ENCODE peak calls at places on chromosomes 5 and 9, in five cellular contexts. N is endodermal cell, Q is foreskin fibroblast, R is AG10803, J is neuronal stem cell. L is an unnamed sample.

GRCh38 chr5:23367863-23368262 is 139.5 kb upstream of the PRDM9 start:
- DNase-seq in Q (no peak), N (no peak), J (no peak), R (no peak), L (no peak)

GRCh38 chr5:72883850-72884249 is 67.4 kb downstream of the TNPO1 start:
- DNase-seq in Q (no peak), N (no peak), R (no peak), J (no peak), L (no peak)

GRCh38 chr5:103177543-103177942 is 57.4 kb downstream of the PPIP5K2 start:
- DNase-seq in N (no peak), J (no peak), Q (no peak), R (no peak), L (no peak)

GRCh38 chr9:126440938-126441337 is 114.3 kb downstream of the MVB12B start:
- DNase-seq in N (no peak), Q (peak), J (peak), R (peak), L (peak)

GRCh38 chr9:122389799-122390481 is 19.1 kb downstream of the PTGS1 start:
- DNase-seq in Q (no peak), N (peak), J (no peak), R (no peak), L (no peak)

GRCh38 chr9:106420511-106420944 is 442.4 kb upstream of the ZNF462 start:
- DNase-seq in N (no peak), J (no peak), R (peak), Q (peak), L (no peak)

GRCh38 chr5:31993182-31993961 is 180.7 kb downstream of the GOLPH3 start:
- DNase-seq in N (no peak), Q (peak), J (no peak), R (peak), L (peak)

GRCh38 chr9:124008855-124009834 is 2.4 kb upstream of the LHX2 start:
- DNase-seq in Q (no peak), R (no peak), N (peak), J (peak), L (no peak)

GRCh38 chr5:52077941-52078825 is 694.9 kb downstream of the ISL1 start:
- DNase-seq in N (peak), R (no peak), Q (no peak), J (peak), L (no peak)

GRCh38 chr5:119255571-119256356 is 100.1 kb upstream of the TNFAIP8 start:
- DNase-seq in J (no peak), N (peak), Q (no peak), R (no peak), L (no peak)

GRCh38 chr9:93231121-93231694 is 47.3 kb downstream of the WNK2 start:
- DNase-seq in R (no peak), N (no peak), Q (no peak), J (no peak), L (no peak)

GRCh38 chr5:87649455-87649854 is 236.7 kb upstream of the CCNH start:
- DNase-seq in J (no peak), Q (no peak), N (no peak), R (no peak), L (no peak)

GRCh38 chr5:164013077-164013670 is 507.8 kb downstream of the MAT2B start:
- DNase-seq in J (peak), Q (peak), R (peak), N (peak), L (peak)

GRCh38 chr9:28735943-28736342 is 1162.7 kb upstream of the C9orf72 start:
- DNase-seq in J (no peak), Q (no peak), N (no peak), R (no peak), L (no peak)

GRCh38 chr9:76403352-76403751 is 9.1 kb upstream of the RFK start:
- DNase-seq in N (no peak), Q (peak), R (peak), J (no peak), L (peak)

GRCh38 chr9:104108315-104108714 is 14.2 kb downstream of the SMC2 start:
- DNase-seq in N (no peak), R (no peak), J (no peak), Q (no peak), L (no peak)

GRCh38 chr9:132609829-132610228 is 27.4 kb downstream of the BARHL1 start:
- DNase-seq in R (peak), N (no peak), Q (peak), J (no peak), L (peak)

GRCh38 chr9:134855900-134856377 is 24.7 kb upstream of the FCN2 start:
- DNase-seq in J (no peak), R (no peak), Q (no peak), N (no peak), L (no peak)

GRCh38 chr9:108445431-108446018 is 410.3 kb downstream of the ACTL7B start:
- DNase-seq in J (no peak), R (no peak), N (no peak), Q (no peak), L (no peak)

GRCh38 chr5:175847503-175847902 is 23.9 kb upstream of the CPLX2 start:
- DNase-seq in J (no peak), R (no peak), Q (peak), N (peak), L (no peak)

GRCh38 chr5:45643051-45643450 is 53.1 kb downstream of the HCN1 start:
- DNase-seq in J (no peak), R (no peak), Q (no peak), N (no peak), L (no peak)

GRCh38 chr5:154214236-154215106 is 23.9 kb downstream of the GALNT10 start:
- DNase-seq in N (no peak), J (no peak), R (peak), Q (peak), L (peak)

GRCh38 chr5:35143841-35144240 is 86.4 kb downstream of the PRLR start:
- DNase-seq in N (no peak), Q (no peak), J (no peak), R (peak), L (no peak)

GRCh38 chr5:140881889-140882590 is at the start of gene PCDHA13:
- DNase-seq in N (peak), Q (no peak), J (no peak), R (no peak), L (no peak)

GRCh38 chr5:15353086-15353645 is 146.8 kb upstream of the FBXL7 start:
- DNase-seq in N (no peak), Q (no peak), R (no peak), J (no peak), L (no peak)

GRCh38 chr5:176647030-176647869 is at the start of gene TSPAN17:
- DNase-seq in Q (peak), N (peak), J (peak), R (peak), L (peak)

GRCh38 chr5:90387508-90387907 is 22.0 kb downstream of the CETN3 start:
- DNase-seq in Q (no peak), R (no peak), N (no peak), J (no peak), L (no peak)

GRCh38 chr5:178238711-178239592 is 6.3 kb upstream of the PHYKPL start:
- DNase-seq in Q (no peak), N (peak), J (no peak), R (no peak), L (no peak)

GRCh38 chr5:58044166-58044565 is 415.7 kb downstream of the PLK2 start:
- DNase-seq in N (no peak), J (no peak), Q (no peak), R (no peak), L (no peak)

GRCh38 chr9:21031091-21031817 is at the start of gene HACD4:
- DNase-seq in N (peak), J (peak), R (peak), Q (peak), L (peak)

GRCh38 chr5:17723876-17724275 is 89.6 kb downstream of the TAF11L14 start:
- DNase-seq in Q (no peak), N (no peak), J (no peak), R (no peak), L (no peak)

GRCh38 chr9:110115341-110115820 is 92.6 kb downstream of the C9orf152 start:
- DNase-seq in N (no peak), Q (peak), R (peak), J (no peak), L (peak)

GRCh38 chr9:136857166-136857565 is 5.0 kb downstream of the MAMDC4 start:
- DNase-seq in J (no peak), R (no peak), Q (no peak), N (no peak), L (no peak)

GRCh38 chr9:134592018-134592818 is 49.4 kb upstream of the COL5A1 start:
- DNase-seq in R (peak), N (peak), Q (peak), J (no peak), L (peak)

GRCh38 chr9:34986541-34987047 is 3.0 kb upstream of the DNAJB5 start:
- DNase-seq in J (peak), R (no peak), Q (no peak), N (peak), L (peak)

DNA sequence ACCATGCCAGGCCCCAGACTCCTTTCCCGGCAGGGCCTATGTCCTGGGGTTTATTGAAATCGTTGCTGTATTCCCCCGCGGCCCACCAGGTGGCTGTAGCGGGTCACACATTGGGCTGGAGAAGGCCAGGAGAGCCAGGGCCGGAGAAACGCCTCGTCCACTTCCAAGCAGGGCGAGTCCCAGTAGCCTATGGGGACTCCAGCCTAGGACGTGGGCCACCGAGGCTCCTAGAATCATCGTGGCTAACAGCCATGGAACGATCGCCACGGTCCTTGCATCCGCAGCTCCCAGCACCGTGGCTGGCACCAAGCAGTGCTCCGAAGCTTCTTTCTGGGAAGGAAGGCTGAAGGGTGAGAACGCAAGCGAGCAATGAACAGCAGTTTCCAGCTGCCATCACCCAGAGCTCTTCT is 87.7 kb downstream of the ENTREP1 start:
- DNase-seq in N (peak), R (peak), J (peak), Q (peak), L (peak)
- H3K4me3 ChIP-seq in N (no peak), R (peak), J (no peak), Q (peak), L (peak)

GRCh38 chr9:87864915-87865314 is 17.8 kb upstream of the SPATA31E1 start:
- DNase-seq in R (no peak), J (no peak), N (no peak), Q (no peak), L (no peak)
- H3K4me3 ChIP-seq in R (no peak), J (no peak), N (no peak), Q (no peak), L (no peak)

DNA sequence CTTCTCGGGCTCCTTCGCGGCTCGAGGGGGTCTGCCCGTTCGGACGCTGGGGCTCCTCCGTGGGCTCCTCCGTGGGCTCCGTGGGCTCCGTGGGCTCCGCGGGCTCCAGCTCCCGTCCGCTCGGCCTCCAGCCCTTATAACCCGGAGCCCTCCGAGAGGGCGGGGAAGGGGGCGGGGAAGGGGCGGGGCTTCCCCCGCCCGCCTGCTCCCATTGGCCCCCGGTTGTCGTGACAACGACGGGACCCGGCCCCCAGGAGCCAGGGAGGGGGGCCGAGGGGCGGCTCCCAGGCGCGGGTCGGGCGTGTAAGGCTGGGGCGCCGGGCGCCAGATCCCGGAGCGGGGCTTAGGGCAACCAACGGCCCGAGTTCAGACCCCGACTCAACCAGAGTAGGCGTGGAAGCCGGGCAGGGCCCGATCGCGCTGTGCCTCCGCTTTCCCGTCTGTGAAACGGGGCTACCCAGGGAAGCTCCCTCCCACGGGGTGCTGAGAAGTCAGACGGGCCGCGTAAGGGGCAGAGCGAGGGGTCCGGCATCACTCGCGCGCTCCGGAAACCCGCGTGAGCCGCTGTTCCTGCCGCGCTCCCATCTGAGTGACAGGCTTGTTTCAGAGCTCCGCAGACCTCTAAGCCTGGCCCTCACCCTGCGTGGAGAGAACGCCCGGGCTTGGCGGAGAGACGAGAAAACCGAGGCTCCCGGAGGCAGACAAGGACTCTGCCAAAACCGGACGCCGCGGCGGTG is at the start of gene GFPT2:
- DNase-seq in N (peak), R (peak), Q (peak), J (peak), L (peak)
- H3K4me3 ChIP-seq in N (peak), R (peak), Q (peak), J (peak), L (peak)

GRCh38 chr9:98974106-98974505 is 30.4 kb downstream of the COL15A1 start:
- DNase-seq in N (no peak), Q (no peak), R (no peak), J (no peak), L (no peak)

GRCh38 chr9:98973546-98973921 is 29.8 kb downstream of the COL15A1 start:
- DNase-seq in N (no peak), R (no peak), J (no peak), Q (no peak), L (no peak)

GRCh38 chr9:98975838-98976237 is 32.1 kb downstream of the COL15A1 start:
- DNase-seq in Q (no peak), J (no peak), R (no peak), N (no peak), L (no peak)

GRCh38 chr9:98974554-98974953 is 30.8 kb downstream of the COL15A1 start:
- DNase-seq in Q (no peak), J (no peak), N (no peak), R (no peak), L (no peak)

GRCh38 chr9:98974994-98975712 is 31.4 kb downstream of the COL15A1 start:
- DNase-seq in R (peak), Q (peak), J (peak), N (peak), L (peak)
- H3K4me3 ChIP-seq in R (peak), Q (peak), J (no peak), N (no peak), L (no peak)

GRCh38 chr5:10761842-10762165 is 770 bp upstream of the DAP start:
- DNase-seq in N (no peak), J (no peak), Q (no peak), R (peak), L (peak)
- H3K4me3 ChIP-seq in N (peak), J (peak), Q (peak), R (peak), L (peak)

GRCh38 chr5:1118231-1118698 is 6.4 kb upstream of the SLC12A7 start:
- DNase-seq in N (no peak), J (no peak), R (no peak), Q (peak), L (no peak)
- H3K4me3 ChIP-seq in N (no peak), J (no peak), R (no peak), Q (no peak), L (no peak)

GRCh38 chr5:124650960-124651662 is 95.3 kb downstream of the ZNF608 start:
- DNase-seq in J (no peak), R (peak), Q (no peak), N (no peak), L (peak)

GRCh38 chr5:124648902-124649467 is 97.5 kb downstream of the ZNF608 start:
- DNase-seq in Q (no peak), N (no peak), R (no peak), J (no peak), L (no peak)

GRCh38 chr5:124647393-124647792 is 99.0 kb downstream of the ZNF608 start:
- DNase-seq in R (no peak), N (no peak), J (no peak), Q (no peak), L (no peak)

GRCh38 chr5:124651663-124652513 is 94.6 kb downstream of the ZNF608 start:
- DNase-seq in R (no peak), J (peak), Q (peak), N (peak), L (peak)

DNA sequence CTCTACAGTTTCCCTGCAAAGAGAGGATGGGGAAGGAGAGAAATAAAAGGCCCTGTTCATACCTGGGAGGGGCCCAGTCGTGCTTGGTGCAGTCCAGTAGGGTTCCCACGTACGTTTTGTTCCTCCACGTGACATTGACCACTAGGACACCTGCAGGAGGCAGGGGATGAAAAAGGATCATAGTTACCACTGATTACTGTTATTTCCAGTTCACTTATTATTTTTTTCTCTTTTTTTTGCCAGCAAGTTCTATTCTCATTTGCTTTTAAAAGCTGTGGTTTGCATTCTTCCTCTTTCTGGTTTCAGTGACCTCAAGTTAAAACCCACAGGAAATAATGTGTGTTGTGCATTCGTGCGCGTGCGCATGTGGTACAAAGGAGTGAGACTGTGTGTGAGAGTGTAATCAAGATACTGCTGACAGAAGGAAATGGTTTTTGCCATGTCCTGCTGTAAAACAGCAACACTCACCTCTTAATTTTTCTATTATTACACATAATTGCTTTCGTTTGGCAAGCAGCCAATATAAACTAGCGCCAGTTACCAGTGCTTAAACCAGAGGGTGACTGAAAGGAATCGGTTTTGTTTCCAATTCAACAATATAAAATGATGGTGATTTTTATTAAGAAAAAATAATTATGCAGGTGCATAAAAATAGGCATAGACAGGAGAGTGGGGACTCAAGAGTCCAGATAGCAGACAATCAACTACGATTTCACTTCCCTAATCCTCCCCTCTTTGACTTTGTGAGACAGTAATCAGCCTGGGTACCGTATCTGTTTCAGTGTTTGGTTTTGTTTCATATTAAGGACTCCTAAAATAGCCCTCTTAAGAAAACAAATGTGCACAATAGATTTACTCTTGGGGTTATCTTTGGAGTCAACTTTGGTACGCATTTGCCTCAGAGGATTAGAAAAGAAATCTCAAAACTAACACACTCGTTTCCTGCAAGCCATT is 96.6 kb downstream of the ZNF608 start:
- DNase-seq in J (no peak), R (peak), Q (peak), N (no peak), L (peak)
- H3K4me3 ChIP-seq in J (no peak), R (no peak), Q (peak), N (no peak), L (peak)

L was measured in cardiac fibroblast.